ENCODE peak calls at places on chromosomes 16 and 17, in five cellular contexts. J, I, W, C and Q are unnamed samples.

GRCh38 chr16:57647136-57647875 is 18.9 kb downstream of the ADGRG1 start:
- DNase-seq in J (no peak), I (no peak), W (no peak), C (no peak), Q (no peak)

GRCh38 chr16:84815446-84815845 is 4.3 kb upstream of the CRISPLD2 start:
- DNase-seq in J (no peak), I (no peak), W (no peak), C (no peak), Q (no peak)

GRCh38 chr17:67376509-67376891 is 581 bp upstream of the PITPNC1 start:
- DNase-seq in J (no peak), I (no peak), W (no peak), C (peak), Q (no peak)

GRCh38 chr16:67372664-67373063 is 20.6 kb downstream of the TPPP3 start:
- DNase-seq in J (no peak), I (no peak), W (no peak), C (peak), Q (no peak)

GRCh38 chr17:42509916-42510315 is 26.1 kb upstream of the NAGLU start:
- DNase-seq in J (no peak), I (no peak), W (no peak), C (no peak), Q (no peak)

GRCh38 chr17:76582660-76583059 is 3.0 kb downstream of the ST6GALNAC2 start:
- DNase-seq in J (no peak), I (no peak), W (no peak), C (no peak), Q (no peak)

GRCh38 chr16:50372611-50373344 is 4.0 kb upstream of the BRD7 start:
- DNase-seq in J (no peak), I (no peak), W (no peak), C (peak), Q (no peak)

GRCh38 chr16:48076455-48077012 is 79.3 kb downstream of the ABCC12 start:
- DNase-seq in J (no peak), I (no peak), W (no peak), C (peak), Q (no peak)

GRCh38 chr16:85321856-85322271 is 209.6 kb upstream of the CIBAR2 start:
- DNase-seq in J (peak), I (no peak), W (no peak), C (peak), Q (no peak)

GRCh38 chr17:41894791-41895331 is 23.9 kb downstream of the ACLY start:
- DNase-seq in J (peak), I (no peak), W (no peak), C (peak), Q (no peak)

GRCh38 chr16:7405166-7405565 is 72.5 kb downstream of the RBFOX1 start:
- DNase-seq in J (no peak), I (no peak), W (no peak), C (peak), Q (no peak)

GRCh38 chr17:45222994-45223540 is 1.4 kb downstream of the FMNL1 start:
- DNase-seq in J (no peak), I (peak), W (no peak), C (no peak), Q (no peak)

GRCh38 chr17:16971458-16972338 is at the start of gene TNFRSF13B:
- DNase-seq in J (no peak), I (no peak), W (no peak), C (no peak), Q (no peak)

GRCh38 chr16:67166883-67167168 is 2.3 kb downstream of the HSF4 start:
- DNase-seq in J (no peak), I (no peak), W (no peak), C (no peak), Q (no peak)

GRCh38 chr16:14562691-14563491 is 67.2 kb downstream of the PARN start:
- DNase-seq in J (no peak), I (no peak), W (no peak), C (peak), Q (no peak)